ENCODE peak calls at places on chromosomes 7 and 10, in eight cellular contexts. N is nephron progenitor cell; R is K562; M is neural crest cell; G is CD8-positive, alpha-beta T cell; I is lower leg skin; Q is AG04450; A is AG09309. B is an unnamed sample.

GRCh38 chr7:151470656-151471180 is 30.8 kb upstream of the CRYGN start:
- DNase-seq in N (no peak), R (no peak), M (no peak), G (no peak), I (no peak), Q (no peak), A (no peak), B (no peak)

GRCh38 chr7:116706668-116707126 is 34.7 kb downstream of the MET start:
- DNase-seq in N (no peak), R (no peak), M (no peak), G (no peak), I (no peak), Q (no peak), A (no peak), B (no peak)

GRCh38 chr7:141202540-141202939 is 128.7 kb downstream of the TMEM178B start:
- DNase-seq in N (no peak), R (no peak), M (no peak), G (no peak), I (no peak), Q (no peak), A (no peak), B (no peak)

GRCh38 chr7:73706122-73707044 is 13.1 kb downstream of the STX1A start:
- DNase-seq in N (no peak), R (peak; percentile 73), M (no peak), G (no peak), I (no peak), Q (no peak), A (no peak), B (no peak)

GRCh38 chr10:100562806-100563293 is 27.1 kb downstream of the HIF1AN start:
- DNase-seq in N (peak; percentile 64), R (peak; percentile 61), M (peak; percentile 14), G (no peak), I (no peak), Q (no peak), A (no peak), B (peak; percentile 80)

GRCh38 chr7:27183682-27184341 is 1.2 kb downstream of the HOXA11 start:
- DNase-seq in N (peak; percentile 20), R (no peak), M (no peak), G (no peak), I (peak; percentile 78), Q (no peak), A (no peak), B (peak; percentile 29)

GRCh38 chr7:112448891-112449290 is 1.4 kb upstream of the IFRD1 start:
- DNase-seq in N (no peak), R (no peak), M (no peak), G (no peak), I (no peak), Q (no peak), A (no peak), B (no peak)

GRCh38 chr7:134535272-134535918 is 8.0 kb downstream of the AKR1B10 start:
- DNase-seq in N (no peak), R (no peak), M (no peak), G (no peak), I (no peak), Q (no peak), A (no peak), B (no peak)

DNA sequence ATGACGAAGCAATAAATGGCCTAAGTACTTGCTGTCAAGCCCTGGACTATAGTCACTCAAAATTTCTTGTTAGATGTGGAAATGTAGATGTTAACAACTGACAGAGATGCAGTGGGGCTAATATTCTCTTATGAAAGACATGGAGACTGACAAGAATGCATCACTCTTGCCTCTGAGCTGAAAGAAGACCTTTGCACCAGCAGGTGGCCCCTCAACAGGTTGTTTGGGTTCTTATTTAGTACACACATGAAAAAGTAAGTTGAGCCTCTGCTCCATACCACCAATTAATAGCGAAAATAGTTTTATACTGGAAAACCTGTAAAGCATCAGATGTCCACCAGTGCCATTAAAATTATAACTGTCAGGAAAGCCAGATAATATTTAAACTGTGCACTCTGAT is 26.2 kb upstream of the FAM13C start:
- DNase-seq in N (no peak), R (no peak), M (no peak), G (no peak), I (no peak), Q (no peak), A (no peak), B (no peak)
- TF ChIP-seq CTCF in N (no peak), R (no peak), M (no peak), G (no peak), I (no peak), Q (no peak), A (no peak), B (peak; percentile 43)

GRCh38 chr7:142556745-142557144 is 192.5 kb upstream of the PRSS1 start:
- DNase-seq in N (no peak), R (peak; percentile 48), M (no peak), G (no peak), I (peak; percentile 87), Q (peak; percentile 95), A (peak; percentile 96), B (peak; percentile 72)
- TF ChIP-seq CTCF in N (no peak), R (no peak), M (peak; percentile 31), G (no peak), I (no peak), Q (peak; percentile 43), A (peak; percentile 47), B (peak; percentile 38)

GRCh38 chr7:149615690-149616270 is 118.2 kb upstream of the ZNF746 start:
- DNase-seq in N (no peak), R (no peak), M (no peak), G (no peak), I (no peak), Q (no peak), A (no peak), B (peak; percentile 48)
- TF ChIP-seq CTCF in N (no peak), R (no peak), M (no peak), G (no peak), I (no peak), Q (no peak), A (no peak), B (peak; percentile 47)

GRCh38 chr10:27072436-27073114 is 27.7 kb downstream of the ANKRD26 start:
- DNase-seq in N (no peak), R (no peak), M (no peak), G (no peak), I (no peak), Q (no peak), A (no peak), B (peak; percentile 73)
- TF ChIP-seq CTCF in N (no peak), R (peak; percentile 13), M (peak; percentile 20), G (no peak), I (no peak), Q (no peak), A (no peak), B (peak; percentile 78)

DNA sequence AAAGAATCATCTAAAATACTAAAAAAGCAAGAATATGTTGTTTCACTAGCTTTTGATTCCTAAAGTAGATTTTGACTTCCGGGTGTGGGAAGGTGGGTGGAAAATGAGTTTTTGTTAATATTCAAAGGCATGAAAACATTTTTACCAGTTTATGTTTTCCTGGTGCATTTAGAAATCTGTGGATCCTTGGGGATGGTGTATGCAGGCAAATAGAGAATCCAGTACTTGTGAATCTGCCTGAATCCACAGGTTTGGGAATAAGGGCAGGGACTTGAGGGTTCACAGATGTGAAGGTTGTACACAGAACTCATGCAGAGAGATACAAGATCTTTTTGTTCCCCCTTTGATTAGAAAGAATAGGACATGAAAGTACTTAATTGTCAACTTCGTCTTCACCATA is 22.4 kb downstream of the AUTS2 start:
- DNase-seq in N (no peak), R (no peak), M (no peak), G (no peak), I (no peak), Q (no peak), A (no peak), B (no peak)
- TF ChIP-seq CTCF in N (no peak), R (no peak), M (no peak), G (no peak), I (no peak), Q (no peak), A (no peak), B (no peak)

GRCh38 chr10:60877777-60878120 is 66.2 kb downstream of the RHOBTB1 start:
- DNase-seq in N (no peak), R (no peak), M (no peak), G (no peak), I (no peak), Q (no peak), A (no peak), B (no peak)

GRCh38 chr10:60877066-60877776 is 66.8 kb downstream of the RHOBTB1 start:
- DNase-seq in N (no peak), R (no peak), M (no peak), G (no peak), I (no peak), Q (no peak), A (no peak), B (no peak)

GRCh38 chr10:60878224-60878623 is 65.8 kb downstream of the RHOBTB1 start:
- DNase-seq in N (no peak), R (no peak), M (no peak), G (no peak), I (no peak), Q (no peak), A (no peak), B (no peak)

GRCh38 chr10:60883187-60883586 is 60.8 kb downstream of the RHOBTB1 start:
- DNase-seq in N (no peak), R (peak; percentile 62), M (no peak), G (no peak), I (no peak), Q (no peak), A (no peak), B (no peak)
- TF ChIP-seq CTCF in N (peak; percentile 19), R (peak; percentile 76), M (peak; percentile 58), G (no peak), I (no peak), Q (peak; percentile 52), A (peak; percentile 52), B (peak; percentile 62)

DNA sequence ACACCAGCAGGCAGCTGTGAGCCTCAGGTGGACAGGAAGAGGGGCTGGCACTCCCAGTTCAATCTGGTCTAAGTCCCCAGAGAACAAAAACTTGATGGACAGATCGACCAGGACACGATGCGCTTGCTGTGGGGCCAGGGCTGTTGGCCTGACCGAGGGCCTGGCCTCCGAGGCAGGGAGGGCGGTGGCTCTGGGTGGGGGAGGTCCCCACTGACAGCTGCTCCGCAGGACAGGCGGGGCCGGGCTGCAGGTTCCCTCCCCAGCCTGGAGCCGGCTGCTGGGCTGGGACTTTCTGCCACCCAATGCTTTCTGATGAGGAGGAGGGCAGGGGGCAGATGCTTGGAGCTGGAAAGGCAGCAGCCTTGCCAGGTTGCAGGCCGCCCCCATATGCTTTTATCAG is 37.3 kb upstream of the ADGRA1 start:
- DNase-seq in N (no peak), R (no peak), M (no peak), G (no peak), I (no peak), Q (no peak), A (no peak), B (no peak)
- TF ChIP-seq CTCF in N (no peak), R (no peak), M (no peak), G (no peak), I (no peak), Q (no peak), A (no peak), B (no peak)